ENCODE peak calls at places on chromosomes 1 and 21, in eight cellular contexts. One of them, this sample, is unnamed.

GRCh38 chr1:162369571-162369970 is 7.1 kb downstream of the SPATA46 start:
- DNase-seq in memory B cell: no peak
- DNase-seq in fibroblast of lung: no peak
- DNase-seq in kidney glomerular epithelial cell: no peak
- DNase-seq in AG10803: no peak
- DNase-seq in progenitor cell of endocrine pancreas: no peak
- DNase-seq in HS-27A: no peak
- DNase-seq in left ventricle myocardium inferior: no peak
- DNase-seq in this sample: no peak

GRCh38 chr1:244918422-244919319 is 54.3 kb upstream of the HNRNPU start:
- DNase-seq in left ventricle myocardium inferior: peak; percentile 42
- DNase-seq in kidney glomerular epithelial cell: no peak
- DNase-seq in HS-27A: no peak
- DNase-seq in progenitor cell of endocrine pancreas: peak; percentile 11
- DNase-seq in memory B cell: peak; percentile 56
- DNase-seq in AG10803: peak; percentile 4
- DNase-seq in fibroblast of lung: peak; percentile 20
- DNase-seq in this sample: peak; percentile 33

GRCh38 chr1:75632350-75632949 is 21.5 kb upstream of the SLC44A5 start:
- DNase-seq in memory B cell: no peak
- DNase-seq in kidney glomerular epithelial cell: peak; percentile 62
- DNase-seq in fibroblast of lung: peak; percentile 29
- DNase-seq in left ventricle myocardium inferior: no peak
- DNase-seq in HS-27A: peak; percentile 4
- DNase-seq in progenitor cell of endocrine pancreas: no peak
- DNase-seq in AG10803: peak; percentile 32
- DNase-seq in this sample: no peak

GRCh38 chr21:41877901-41878830 is 978 bp downstream of the PRDM15 start:
- DNase-seq in progenitor cell of endocrine pancreas: no peak
- DNase-seq in kidney glomerular epithelial cell: peak; percentile 29
- DNase-seq in fibroblast of lung: peak; percentile 68
- DNase-seq in HS-27A: no peak
- DNase-seq in AG10803: peak; percentile 65
- DNase-seq in left ventricle myocardium inferior: no peak
- DNase-seq in memory B cell: peak; percentile 10
- DNase-seq in this sample: peak; percentile 17

GRCh38 chr21:38875694-38876492 is 70.2 kb downstream of the ETS2 start:
- DNase-seq in memory B cell: no peak
- DNase-seq in HS-27A: no peak
- DNase-seq in progenitor cell of endocrine pancreas: no peak
- DNase-seq in AG10803: peak; percentile 92
- DNase-seq in left ventricle myocardium inferior: no peak
- DNase-seq in fibroblast of lung: peak; percentile 63
- DNase-seq in kidney glomerular epithelial cell: no peak
- DNase-seq in this sample: no peak

GRCh38 chr1:52867060-52867845 is 24.7 kb downstream of the ZYG11A start:
- DNase-seq in AG10803: no peak
- DNase-seq in fibroblast of lung: no peak
- DNase-seq in memory B cell: no peak
- DNase-seq in HS-27A: no peak
- DNase-seq in kidney glomerular epithelial cell: no peak
- DNase-seq in progenitor cell of endocrine pancreas: no peak
- DNase-seq in left ventricle myocardium inferior: no peak
- DNase-seq in this sample: no peak

GRCh38 chr1:167054531-167054930 is 35.6 kb downstream of the GPA33 start:
- DNase-seq in memory B cell: no peak
- DNase-seq in left ventricle myocardium inferior: no peak
- DNase-seq in progenitor cell of endocrine pancreas: no peak
- DNase-seq in fibroblast of lung: no peak
- DNase-seq in AG10803: no peak
- DNase-seq in HS-27A: no peak
- DNase-seq in kidney glomerular epithelial cell: no peak
- DNase-seq in this sample: no peak

GRCh38 chr21:42039911-42040351 is 29.8 kb upstream of the ZBTB21 start:
- DNase-seq in progenitor cell of endocrine pancreas: no peak
- DNase-seq in fibroblast of lung: peak; percentile 81
- DNase-seq in memory B cell: no peak
- DNase-seq in AG10803: peak; percentile 78
- DNase-seq in left ventricle myocardium inferior: peak; percentile 47
- DNase-seq in kidney glomerular epithelial cell: no peak
- DNase-seq in HS-27A: no peak
- DNase-seq in this sample: no peak

GRCh38 chr1:230029244-230029643 is 37.8 kb upstream of the GALNT2 start:
- DNase-seq in left ventricle myocardium inferior: no peak
- DNase-seq in fibroblast of lung: no peak
- DNase-seq in HS-27A: no peak
- DNase-seq in memory B cell: no peak
- DNase-seq in kidney glomerular epithelial cell: no peak
- DNase-seq in progenitor cell of endocrine pancreas: no peak
- DNase-seq in AG10803: no peak
- DNase-seq in this sample: no peak

This sample was measured in effector memory CD4-positive, alpha-beta T cell.